ENCODE peak calls at places on chromosomes 6 and 20, in four cellular contexts. H is AG09309, P is cardiac fibroblast, A is neural crest cell. Y is an unnamed sample.
A peak's percentile ranks its signal among the peaks of the same experiment; 100 is the strongest.

GRCh38 chr20:14764511-14765369 is 427.3 kb upstream of the FLRT3 start:
- DNase-seq in H (no peak), P (no peak), A (no peak), Y (no peak)

GRCh38 chr20:41524980-41525613 is 93.1 kb downstream of the CHD6 start:
- DNase-seq in H (no peak), P (peak; percentile 50), A (no peak), Y (peak; percentile 2)

GRCh38 chr20:62961310-62961783 is 8.8 kb downstream of the SLC17A9 start:
- DNase-seq in H (no peak), P (no peak), A (no peak), Y (no peak)

GRCh38 chr6:6588924-6589696 is 590 bp downstream of the LY86 start:
- DNase-seq in H (no peak), P (no peak), A (no peak), Y (no peak)

GRCh38 chr6:35230950-35231349 is 17.2 kb downstream of the SCUBE3 start:
- DNase-seq in H (no peak), P (no peak), A (no peak), Y (no peak)

GRCh38 chr20:2800590-2801458 is at the start of gene CPXM1:
- DNase-seq in H (no peak), P (no peak), A (peak; percentile 71), Y (no peak)

GRCh38 chr6:135592276-135592675 is 94.7 kb upstream of the AHI1 start:
- DNase-seq in H (no peak), P (peak; percentile 30), A (no peak), Y (no peak)

GRCh38 chr20:33685328-33686007 is 717 bp downstream of the E2F1 start:
- DNase-seq in H (no peak), P (no peak), A (peak; percentile 64), Y (no peak)

GRCh38 chr6:106431405-106431804 is 70.9 kb downstream of the CRYBG1 start:
- DNase-seq in H (no peak), P (no peak), A (no peak), Y (no peak)
- TF ChIP-seq CTCF in H (no peak), P (no peak), A (no peak), Y (no peak)

GRCh38 chr20:20894280-20894679 is 181.8 kb upstream of the RALGAPA2 start:
- DNase-seq in H (no peak), P (no peak), A (no peak), Y (no peak)
- TF ChIP-seq CTCF in H (no peak), P (no peak), A (no peak), Y (no peak)

GRCh38 chr20:58092871-58093270 is 135.6 kb downstream of the ANKRD60 start:
- DNase-seq in H (no peak), P (no peak), A (no peak), Y (no peak)
- TF ChIP-seq CTCF in H (no peak), P (no peak), A (no peak), Y (no peak)

GRCh38 chr6:52284131-52284459 is 447 bp downstream of the MCM3 start:
- DNase-seq in H (no peak), P (peak; percentile 38), A (peak; percentile 71), Y (no peak)

GRCh38 chr6:52283111-52283510 is 1.4 kb downstream of the MCM3 start:
- DNase-seq in H (no peak), P (no peak), A (no peak), Y (no peak)

GRCh38 chr6:52286798-52287432 is 2.4 kb upstream of the MCM3 start:
- DNase-seq in H (peak; percentile 16), P (peak; percentile 85), A (peak; percentile 72), Y (no peak)

GRCh38 chr6:52285174-52286068 is 879 bp upstream of the MCM3 start:
- DNase-seq in H (peak; percentile 13), P (peak; percentile 28), A (no peak), Y (no peak)

GRCh38 chr6:52284460-52285173 is at the start of gene MCM3:
- DNase-seq in H (peak; percentile 98), P (peak; percentile 100), A (peak; percentile 88), Y (peak; percentile 99)
- TF ChIP-seq CTCF in H (peak; percentile 1), P (peak; percentile 7), A (no peak), Y (no peak)

DNA sequence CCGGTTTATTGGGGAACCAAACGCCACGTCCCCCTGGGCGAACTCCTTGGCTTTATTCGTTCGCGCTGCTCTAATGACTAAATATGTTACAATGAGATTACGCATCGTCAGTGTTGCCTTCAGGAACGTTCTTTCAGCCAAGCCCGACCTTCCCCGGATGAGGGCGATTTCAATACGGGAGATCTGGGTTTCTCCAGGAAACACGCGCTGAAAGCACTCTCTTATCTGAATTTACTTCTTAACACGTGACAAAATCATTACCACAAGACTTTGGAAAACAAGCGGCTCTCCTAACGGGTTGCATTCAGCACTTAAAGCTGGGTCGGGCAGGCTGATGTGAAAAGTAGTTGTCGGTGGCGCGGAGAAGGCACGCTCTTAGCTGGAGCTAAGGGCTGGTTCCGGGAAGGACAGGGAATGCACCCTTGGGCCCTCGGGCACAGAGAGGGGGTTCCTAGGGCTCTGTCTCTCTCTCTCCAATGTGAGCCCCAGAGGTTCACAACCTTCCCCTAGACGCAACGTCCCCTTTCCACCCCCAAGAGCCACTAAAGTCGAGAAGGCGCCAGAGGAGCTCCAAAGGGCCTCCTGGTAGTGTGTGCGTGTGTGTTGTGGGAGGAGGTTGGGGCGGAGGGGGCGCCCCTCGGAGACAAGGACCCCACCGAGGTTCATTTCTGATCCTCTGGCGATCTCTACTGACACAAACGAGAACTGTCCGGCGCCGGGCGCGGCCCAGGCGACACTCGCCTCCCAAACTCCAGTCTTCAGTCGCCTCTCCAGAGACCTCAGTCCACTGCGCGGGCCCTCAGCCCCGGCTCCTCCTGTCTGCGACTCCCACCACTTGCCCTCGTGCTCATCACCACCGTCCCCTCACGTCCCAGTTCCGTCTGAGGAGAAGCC is 7.1 kb upstream of the NKX2-2 start:
- DNase-seq in H (no peak), P (peak; percentile 34), A (peak; percentile 7), Y (no peak)
- TF ChIP-seq CTCF in H (no peak), P (no peak), A (peak; percentile 34), Y (no peak)

GRCh38 chr6:170111816-170112582 is 178.9 kb downstream of the DLL1 start:
- DNase-seq in H (no peak), P (no peak), A (no peak), Y (no peak)
- TF ChIP-seq CTCF in H (no peak), P (no peak), A (no peak), Y (no peak)

Y was measured in kidney epithelial cell.